ENCODE peak calls at places on chromosome 12, in four cellular contexts. K, B, V and L are unnamed samples.

GRCh38 chr12:100927825-100928224 is 133.2 kb downstream of the ANO4 start:
- DNase-seq in K (no peak), V (no peak), B (no peak), L (peak; percentile 90)

GRCh38 chr12:53492188-53492587 is 7.1 kb downstream of the MAP3K12 start:
- DNase-seq in V (peak; percentile 54), B (no peak), K (no peak), L (no peak)

GRCh38 chr12:66279127-66279712 is 23.1 kb upstream of the HELB start:
- DNase-seq in K (no peak), V (peak; percentile 44), B (no peak), L (peak; percentile 14)

GRCh38 chr12:90008277-90008676 is 299.6 kb upstream of the ATP2B1 start:
- DNase-seq in B (no peak), V (no peak), K (no peak), L (no peak)

GRCh38 chr12:66071556-66071955 is 59.0 kb downstream of the LLPH start:
- DNase-seq in B (no peak), K (no peak), V (no peak), L (no peak)

GRCh38 chr12:28021704-28022103 is 49.2 kb upstream of the PTHLH start:
- DNase-seq in V (no peak), B (no peak), K (no peak), L (peak; percentile 98)

GRCh38 chr12:100061814-100062213 is 77.1 kb upstream of the ANKS1B start:
- DNase-seq in V (no peak), K (no peak), B (no peak), L (no peak)

GRCh38 chr12:106051853-106052531 is 86.8 kb downstream of the NUAK1 start:
- DNase-seq in K (no peak), B (no peak), V (no peak), L (peak; percentile 53)

GRCh38 chr12:82225871-82226270 is 132.3 kb downstream of the CCDC59 start:
- DNase-seq in V (peak; percentile 42), K (no peak), B (no peak), L (peak; percentile 72)

GRCh38 chr12:94710933-94711332 is 60.6 kb upstream of the TMCC3 start:
- DNase-seq in V (peak; percentile 60), B (no peak), K (no peak), L (peak; percentile 33)

GRCh38 chr12:21939435-21939834 is 1.8 kb downstream of the ABCC9 start:
- DNase-seq in B (no peak), V (peak; percentile 18), K (no peak), L (no peak)

GRCh38 chr12:88181881-88182280 is 39.8 kb downstream of the TMTC3 start:
- DNase-seq in V (peak; percentile 56), K (no peak), B (no peak), L (no peak)

GRCh38 chr12:111730420-111730819 is 36.3 kb upstream of the ALDH2 start:
- DNase-seq in K (no peak), B (no peak), V (no peak), L (no peak)

GRCh38 chr12:11769723-11770514 is 120.4 kb downstream of the ETV6 start:
- DNase-seq in V (no peak), K (no peak), B (no peak), L (no peak)
- H3K4me3 ChIP-seq in V (no peak overlapping the region), K (no peak overlapping the region), B (no peak overlapping the region), L (no peak overlapping the region)

GRCh38 chr12:92049403-92049802 is 96.2 kb downstream of the BTG1 start:
- DNase-seq in K (no peak), V (no peak), B (no peak), L (no peak)

GRCh38 chr12:92047058-92047826 is 98.4 kb downstream of the BTG1 start:
- DNase-seq in V (no peak), B (no peak), K (no peak), L (no peak)

GRCh38 chr12:92055877-92056276 is 89.8 kb downstream of the BTG1 start:
- DNase-seq in V (no peak), B (no peak), K (no peak), L (peak; percentile 95)

GRCh38 chr12:92056290-92056689 is 89.4 kb downstream of the BTG1 start:
- DNase-seq in K (no peak), V (no peak), B (no peak), L (no peak)

GRCh38 chr12:92051441-92051840 is 94.2 kb downstream of the BTG1 start:
- DNase-seq in B (no peak), K (no peak), V (no peak), L (peak; percentile 81)
- H3K4me3 ChIP-seq in B (no peak overlapping the region), K (no peak overlapping the region), V (no peak overlapping the region), L (no peak overlapping the region)

GRCh38 chr12:27014859-27015729 is 910 bp upstream of the TM7SF3 start:
- DNase-seq in V (peak; percentile 28), B (no peak), K (no peak), L (peak; percentile 43)
- H3K4me3 ChIP-seq in V (no peak overlapping the region), B (peak overlapping the region; percentile 78), K (peak overlapping the region; percentile 84), L (peak overlapping the region; percentile 53)

GRCh38 chr12:124374147-124374546 is 79.3 kb downstream of the RFLNA start:
- DNase-seq in V (no peak), B (no peak), K (no peak), L (no peak)
- H3K4me3 ChIP-seq in V (no peak overlapping the region), B (no peak overlapping the region), K (no peak overlapping the region), L (no peak overlapping the region)